ENCODE peak calls at places on chromosomes 7 and 10, in four cellular contexts. C, T, M and K are unnamed samples.

GRCh38 chr10:11177926-11178453 is 160.3 kb downstream of the CELF2 start:
- DNase-seq in C (no peak), M (no peak), T (no peak), K (no peak)

GRCh38 chr7:18886801-18887200 is 230.6 kb downstream of the TWIST1 start:
- DNase-seq in M (no peak), T (no peak), C (no peak), K (no peak)

GRCh38 chr10:20330246-20330645 is 514.0 kb downstream of the PLXDC2 start:
- DNase-seq in M (no peak), C (no peak), T (no peak), K (no peak)

GRCh38 chr7:135486258-135486657 is 23.6 kb downstream of the CNOT4 start:
- DNase-seq in M (no peak), T (no peak), C (no peak), K (no peak)

GRCh38 chr10:74329873-74330272 is 178.9 kb downstream of the ADK start:
- DNase-seq in M (no peak), C (no peak), T (no peak), K (no peak)

GRCh38 chr10:88409236-88409635 is 173.9 kb downstream of the RNLS start:
- DNase-seq in T (no peak), C (no peak), M (no peak), K (no peak)

GRCh38 chr10:119537953-119538630 is 4.4 kb downstream of the RGS10 start:
- DNase-seq in M (no peak), C (no peak), T (no peak), K (no peak)

GRCh38 chr10:49746626-49747302 is 15.4 kb downstream of the OGDHL start:
- DNase-seq in T (no peak), M (no peak), C (no peak), K (no peak)

GRCh38 chr10:104349623-104350142 is 4.0 kb upstream of the CFAP58 start:
- DNase-seq in C (peak), M (no peak), T (no peak), K (peak)

GRCh38 chr7:50504646-50505546 is 54.7 kb upstream of the FIGNL1 start:
- DNase-seq in C (no peak), T (no peak), M (no peak), K (no peak)

GRCh38 chr10:79405221-79405994 is 40.0 kb downstream of the ZCCHC24 start:
- DNase-seq in C (no peak), M (no peak), T (no peak), K (no peak)

GRCh38 chr10:57694956-57695605 is 572.6 kb downstream of the IPMK start:
- DNase-seq in C (no peak), T (no peak), M (no peak), K (no peak)

GRCh38 chr7:32033006-32033405 is 37.2 kb downstream of the PDE1C start:
- DNase-seq in C (no peak), T (no peak), M (no peak), K (no peak)

GRCh38 chr10:95388539-95388938 is 97.7 kb upstream of the PDLIM1 start:
- DNase-seq in T (no peak), C (no peak), M (no peak), K (no peak)

GRCh38 chr7:104963991-104964385 is 50.0 kb upstream of the KMT2E start:
- DNase-seq in M (peak), C (no peak), T (no peak), K (no peak)

GRCh38 chr10:116542007-116542677 is 3.6 kb upstream of the PNLIP start:
- DNase-seq in T (no peak), C (no peak), M (no peak), K (no peak)

GRCh38 chr7:78296036-78296435 is 497.5 kb downstream of the PHTF2 start:
- DNase-seq in T (no peak), C (no peak), M (no peak), K (no peak)

GRCh38 chr10:96968682-96969423 is 136.8 kb downstream of the LCOR start:
- DNase-seq in C (no peak), M (no peak), T (no peak), K (no peak)

GRCh38 chr7:29255839-29256782 is 61.5 kb downstream of the CHN2 start:
- DNase-seq in M (no peak), T (no peak), C (no peak), K (no peak)

GRCh38 chr10:95295031-95295755 is 4.4 kb upstream of the PDLIM1 start:
- DNase-seq in C (peak), M (no peak), T (no peak), K (no peak)

GRCh38 chr10:11288302-11288701 is 270.6 kb downstream of the CELF2 start:
- DNase-seq in M (no peak), C (no peak), T (no peak), K (no peak)

GRCh38 chr7:4762121-4763055 is 13.0 kb upstream of the AP5Z1 start:
- DNase-seq in M (no peak), C (no peak), T (no peak), K (no peak)

GRCh38 chr7:100836812-100837098 is 9.4 kb upstream of the EPHB4 start:
- DNase-seq in C (no peak), T (no peak), M (no peak), K (no peak)

GRCh38 chr7:100835903-100836811 is 8.8 kb upstream of the EPHB4 start:
- DNase-seq in T (no peak), C (no peak), M (no peak), K (no peak)

GRCh38 chr7:100840470-100841100 is 11.9 kb upstream of the SLC12A9 start:
- DNase-seq in C (no peak), M (no peak), T (no peak), K (no peak)

GRCh38 chr7:100839361-100839760 is 12.0 kb upstream of the EPHB4 start:
- DNase-seq in M (no peak), C (no peak), T (no peak), K (no peak)

GRCh38 chr7:100837099-100837836 is 9.9 kb upstream of the EPHB4 start:
- DNase-seq in C (peak), T (peak), M (peak), K (peak)
- TF ChIP-seq EP300 in C (no peak), T (no peak), M (no peak), K (peak)

GRCh38 chr10:72243822-72244437 is 27.9 kb upstream of the ASCC1 start:
- DNase-seq in C (no peak), T (peak), M (peak), K (peak)
- TF ChIP-seq EP300 in C (no peak), T (peak), M (peak), K (peak)

GRCh38 chr10:33201056-33201780 is 133.2 kb downstream of the NRP1 start:
- DNase-seq in T (no peak), M (no peak), C (no peak), K (no peak)
- TF ChIP-seq EP300 in T (no peak), M (no peak), C (no peak), K (no peak)

DNA sequence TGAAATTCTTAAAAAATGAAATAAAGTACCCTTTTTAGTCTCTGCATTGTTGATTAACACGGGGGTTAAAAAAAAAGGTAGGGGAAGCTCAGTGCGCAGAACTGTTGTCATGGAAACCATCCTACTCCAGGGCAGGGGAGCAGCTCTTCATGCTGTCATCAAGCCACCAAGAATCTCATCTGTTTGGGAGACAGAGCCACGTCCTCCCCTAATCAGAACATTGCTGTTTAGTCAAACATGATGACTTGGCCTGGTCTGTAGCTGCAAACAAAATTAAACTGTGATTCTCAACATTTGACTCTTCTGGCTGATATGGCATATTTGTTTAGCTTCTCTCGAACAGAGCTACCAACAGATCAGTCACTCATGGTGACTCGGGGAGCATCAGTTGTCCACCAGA is 254.4 kb upstream of the KLF14 start:
- DNase-seq in M (no peak), T (no peak), C (no peak), K (no peak)
- TF ChIP-seq EP300 in M (no peak), T (no peak), C (no peak), K (no peak)

GRCh38 chr7:27096756-27097514 is 1.1 kb upstream of the HOXA1 start:
- DNase-seq in T (no peak), C (no peak), M (peak), K (no peak)

GRCh38 chr7:27099224-27099838 is 3.2 kb downstream of the HOXA2 start:
- DNase-seq in T (no peak), M (no peak), C (no peak), K (no peak)

GRCh38 chr7:27099839-27100225 is 2.7 kb downstream of the HOXA2 start:
- DNase-seq in T (no peak), M (no peak), C (no peak), K (no peak)

GRCh38 chr7:27097686-27098492 is 2.1 kb upstream of the HOXA1 start:
- DNase-seq in C (no peak), M (no peak), T (no peak), K (no peak)

GRCh38 chr7:27098493-27099223 is 2.9 kb upstream of the HOXA1 start:
- DNase-seq in M (no peak), T (no peak), C (no peak), K (no peak)
- TF ChIP-seq EP300 in M (no peak), T (no peak), C (no peak), K (peak)

DNA sequence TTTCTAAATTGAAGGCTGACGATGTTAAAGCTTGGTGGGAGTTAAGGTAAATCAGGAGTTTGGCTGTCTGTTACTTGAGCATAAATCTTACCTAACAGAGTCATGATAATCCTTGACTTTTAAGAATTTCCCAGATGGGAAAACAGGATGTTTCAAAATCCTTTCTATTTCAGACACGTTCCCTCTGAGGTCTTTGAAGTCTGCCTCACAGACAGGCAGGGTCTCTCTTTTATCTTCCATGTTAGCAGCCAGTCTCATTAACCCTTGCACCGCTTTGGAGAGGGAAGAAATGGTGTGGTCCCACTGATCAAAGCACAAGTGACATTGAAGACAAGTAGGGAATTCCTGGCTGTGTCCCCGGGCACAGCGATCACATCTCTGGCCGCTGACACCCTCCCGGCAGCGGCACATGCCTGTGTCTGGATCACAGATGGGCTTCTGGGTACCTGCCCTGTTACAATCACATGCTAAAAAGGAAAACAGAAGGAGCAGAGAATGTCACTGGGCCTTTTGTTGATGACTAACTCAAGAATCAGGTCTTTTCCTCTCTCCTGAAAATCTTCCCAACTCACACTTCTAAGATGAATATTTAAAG is 52.7 kb upstream of the LAMB1 start:
- DNase-seq in C (no peak), M (no peak), T (no peak), K (no peak)
- TF ChIP-seq EP300 in C (no peak), M (no peak), T (no peak), K (no peak)

GRCh38 chr7:125279956-125280355 is 350.3 kb upstream of the POT1 start:
- DNase-seq in M (no peak), C (no peak), T (no peak), K (no peak)
- TF ChIP-seq EP300 in M (no peak), C (no peak), T (no peak), K (no peak)

DNA sequence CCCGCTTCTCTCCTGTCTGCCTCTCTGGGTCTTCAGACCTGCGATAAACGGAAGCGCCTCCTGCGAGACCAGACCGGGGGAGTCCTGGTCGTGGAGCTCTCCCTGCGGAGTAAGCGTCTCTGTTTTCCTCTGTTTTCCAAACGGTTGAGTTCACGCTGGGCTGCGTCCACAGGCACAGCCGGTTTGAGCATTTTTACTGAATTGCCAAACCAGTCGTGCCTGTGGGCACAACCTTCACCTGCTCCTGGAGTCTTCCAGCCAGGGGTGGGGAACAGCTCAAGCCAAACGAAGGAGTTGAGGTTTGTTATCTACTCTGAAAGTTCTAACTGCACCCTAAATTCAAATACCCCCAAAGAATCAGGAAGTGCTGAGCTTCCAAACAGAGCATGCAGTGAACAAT is 16.3 kb downstream of the TECTB start:
- DNase-seq in T (no peak), C (no peak), M (no peak), K (no peak)
- TF ChIP-seq EP300 in T (no peak), C (no peak), M (no peak), K (no peak)

GRCh38 chr10:80769700-80770160 is 232.0 kb downstream of the SH2D4B start:
- DNase-seq in T (no peak), M (no peak), C (no peak), K (no peak)
- TF ChIP-seq EP300 in T (no peak), M (no peak), C (no peak), K (no peak)